ENCODE peak calls at places on chromosomes 3 and 15, in seven cellular contexts. J is tibial artery, A is Calu3, X is psoas muscle, R is GM13977, Z is A549, Q is AG09309. T is an unnamed sample.

GRCh38 chr3:142888484-142889262 is at the start of gene PCOLCE2:
- DNase-seq in R (peak; percentile 62), X (peak; percentile 46), J (peak; percentile 70), Z (peak; percentile 66), Q (no peak), A (peak; percentile 62), T (peak; percentile 43)

GRCh38 chr3:37457392-37458065 is 283.1 kb upstream of the LRRFIP2 start:
- DNase-seq in A (no peak), Z (no peak), R (no peak), Q (no peak), X (no peak), J (no peak), T (peak; percentile 51)

GRCh38 chr3:24829632-24830229 is 335.1 kb upstream of the THRB start:
- DNase-seq in J (no peak), A (peak; percentile 60), R (peak; percentile 11), X (peak; percentile 14), Z (peak; percentile 12), Q (no peak), T (peak; percentile 28)

GRCh38 chr15:73518180-73518862 is 75.4 kb downstream of the REC114 start:
- DNase-seq in Z (no peak), X (no peak), Q (no peak), A (no peak), J (no peak), R (no peak), T (no peak)

GRCh38 chr3:129068291-129068886 is 7.8 kb downstream of the GP9 start:
- DNase-seq in J (no peak), Q (no peak), X (no peak), Z (no peak), R (no peak), A (no peak), T (no peak)

GRCh38 chr15:66899555-66900350 is 165.6 kb upstream of the SMAD3 start:
- DNase-seq in J (peak; percentile 25), A (no peak), X (no peak), R (no peak), Q (no peak), Z (no peak), T (no peak)

GRCh38 chr3:71018794-71019193 is 564.7 kb downstream of the FOXP1 start:
- DNase-seq in X (no peak), A (no peak), R (no peak), J (no peak), Z (no peak), Q (no peak), T (no peak)

GRCh38 chr15:39735120-39735717 is 47.4 kb downstream of the FSIP1 start:
- DNase-seq in A (no peak), Z (no peak), R (no peak), J (no peak), Q (no peak), X (no peak), T (no peak)

GRCh38 chr3:180040966-180041365 is 4.2 kb upstream of the PEX5L start:
- DNase-seq in J (no peak), X (no peak), Q (no peak), A (no peak), R (no peak), Z (no peak), T (no peak)

GRCh38 chr3:67640023-67640660 is 14.3 kb downstream of the SUCLG2 start:
- DNase-seq in Q (no peak), A (no peak), J (no peak), X (no peak), Z (no peak), R (no peak), T (no peak)

GRCh38 chr15:68635142-68635541 is 56.3 kb downstream of the CORO2B start:
- DNase-seq in R (no peak), X (no peak), A (no peak), Q (no peak), Z (no peak), J (no peak), T (no peak)

GRCh38 chr15:92906563-92907081 is 6.5 kb downstream of the CHD2 start:
- DNase-seq in R (peak; percentile 38), Z (no peak), J (no peak), Q (no peak), A (peak; percentile 56), X (no peak), T (no peak)

GRCh38 chr3:85007195-85008094 is 48.7 kb downstream of the CADM2 start:
- DNase-seq in Q (no peak), Z (no peak), J (no peak), R (no peak), A (peak; percentile 9), X (no peak), T (no peak)

GRCh38 chr3:44427683-44428082 is 49.8 kb downstream of the ZNF445 start:
- DNase-seq in Q (no peak), R (no peak), X (no peak), A (no peak), Z (no peak), J (no peak), T (no peak)

GRCh38 chr3:46489875-46490274 is 7.9 kb upstream of the RTP3 start:
- DNase-seq in J (no peak), A (no peak), R (no peak), Z (no peak), Q (peak; percentile 33), X (no peak), T (no peak)

GRCh38 chr15:44646460-44646859 is 17.0 kb downstream of the SPG11 start:
- DNase-seq in J (no peak), R (no peak), X (no peak), Z (no peak), Q (no peak), A (no peak), T (no peak)

GRCh38 chr3:15591235-15591634 is 10.1 kb downstream of the HACL1 start:
- DNase-seq in J (no peak), R (no peak), Z (no peak), A (no peak), X (no peak), Q (no peak), T (no peak)

GRCh38 chr15:100783296-100783695 is 96.3 kb upstream of the ALDH1A3 start:
- DNase-seq in A (no peak), Z (no peak), R (no peak), Q (no peak), J (peak; percentile 25), X (no peak), T (no peak)

GRCh38 chr15:57334257-57334656 is 42.0 kb upstream of the CGNL1 start:
- DNase-seq in Q (no peak), J (no peak), A (peak; percentile 76), R (no peak), Z (no peak), X (no peak), T (no peak)

GRCh38 chr3:191253089-191253799 is 54.2 kb downstream of the OSTN start:
- DNase-seq in Z (no peak), X (no peak), R (no peak), Q (no peak), J (no peak), A (no peak), T (no peak)

GRCh38 chr3:186452517-186452916 is 90.5 kb upstream of the DGKG start:
- DNase-seq in X (no peak), A (peak; percentile 77), J (no peak), Q (peak; percentile 61), R (no peak), Z (no peak), T (no peak)

GRCh38 chr3:136305879-136306278 is 55.7 kb downstream of the PCCB start:
- DNase-seq in A (peak; percentile 33), Z (no peak), Q (no peak), R (no peak), J (no peak), X (no peak), T (no peak)

GRCh38 chr15:101684384-101684783 is 32.2 kb upstream of the TM2D3 start:
- DNase-seq in A (no peak), Z (peak; percentile 58), J (no peak), R (no peak), X (no peak), Q (peak; percentile 57), T (no peak)

GRCh38 chr3:58351920-58352319 is 19.2 kb downstream of the PXK start:
- DNase-seq in Z (no peak), R (no peak), Q (no peak), J (no peak), X (no peak), A (no peak), T (no peak)

GRCh38 chr3:183548262-183548769 is 7.2 kb downstream of the KLHL6 start:
- DNase-seq in A (peak; percentile 78), R (no peak), Z (peak; percentile 46), X (no peak), Q (peak; percentile 24), J (no peak), T (peak; percentile 19)

GRCh38 chr3:51434746-51435323 is 43.8 kb downstream of the RBM15B start:
- DNase-seq in Z (peak; percentile 23), X (no peak), A (peak; percentile 30), J (no peak), R (peak; percentile 57), Q (no peak), T (peak; percentile 50)

DNA sequence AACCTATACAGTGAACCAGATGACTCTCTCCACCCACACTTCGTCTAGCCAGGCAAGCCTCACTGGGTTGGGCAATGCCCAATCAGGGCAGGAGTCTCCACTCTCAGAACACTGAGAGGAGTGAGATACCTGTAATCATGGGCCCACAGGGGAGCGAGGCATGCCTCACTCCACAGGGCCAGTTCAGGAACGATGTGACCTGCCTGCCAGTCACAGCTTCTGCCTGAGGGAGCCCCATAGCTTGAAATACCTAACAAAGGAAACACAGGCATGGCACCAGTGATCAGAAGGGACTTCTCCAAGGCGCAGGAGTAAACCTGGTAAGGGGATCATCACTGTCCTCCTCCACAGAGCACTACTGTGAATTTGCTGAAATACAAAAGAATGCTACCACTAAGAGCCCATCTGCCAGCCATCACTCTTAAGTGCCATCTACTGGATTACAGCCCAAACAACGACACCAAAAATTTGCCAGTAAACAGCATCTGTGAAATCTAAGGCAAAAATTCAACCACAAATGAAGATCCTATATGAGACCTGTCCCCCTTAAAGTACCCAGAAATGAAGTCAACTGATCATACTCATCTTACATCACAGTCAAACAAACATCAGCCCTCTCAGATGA is 689.9 kb upstream of the SEMA6D start:
- DNase-seq in Z (no peak), R (no peak), A (no peak), J (no peak), X (no peak), Q (no peak), T (no peak)
- TF ChIP-seq CTCF in Z (no peak), R (peak; percentile 11), A (no peak), J (no peak), X (no peak), Q (no peak), T (no peak)

GRCh38 chr15:63473999-63474809 is 30.2 kb upstream of the USP3 start:
- DNase-seq in X (no peak), R (no peak), J (no peak), Z (no peak), A (peak; percentile 32), Q (no peak), T (no peak)
- TF ChIP-seq CTCF in X (no peak), R (no peak), J (no peak), Z (no peak), A (no peak), Q (peak; percentile 9), T (no peak)

GRCh38 chr3:107493134-107493533 is 29.6 kb upstream of the BBX start:
- DNase-seq in J (no peak), A (no peak), Q (no peak), Z (no peak), X (no peak), R (no peak), T (no peak)
- TF ChIP-seq CTCF in J (no peak), A (no peak), Q (no peak), Z (no peak), X (no peak), R (no peak), T (no peak)

GRCh38 chr3:53051929-53052328 is 6.1 kb upstream of the SFMBT1 start:
- DNase-seq in Q (no peak), A (no peak), R (no peak), X (no peak), J (no peak), Z (no peak), T (no peak)

GRCh38 chr3:53056442-53056841 is 10.6 kb upstream of the SFMBT1 start:
- DNase-seq in X (no peak), Z (no peak), A (peak; percentile 15), R (no peak), Q (no peak), J (no peak), T (peak; percentile 23)
- TF ChIP-seq CTCF in X (peak; percentile 13), Z (no peak), A (peak; percentile 38), R (peak; percentile 23), Q (peak; percentile 42), J (no peak), T (no peak)